ENCODE peak calls at places on chromosome 17, in nine cellular contexts. F, K, I, S, X, H, L, R and O are unnamed samples.

GRCh38 chr17:53844476-53845107 is 21.9 kb downstream of the KIF2B start:
- DNase-seq in F (no peak), K (no peak), I (no peak), S (no peak), X (no peak), H (no peak), L (no peak), R (no peak), O (no peak)

GRCh38 chr17:17227608-17228520 is 9.1 kb downstream of the FLCN start:
- DNase-seq in F (no peak), K (peak), I (no peak), S (no peak), X (no peak), H (no peak), L (no peak), R (no peak), O (no peak)

GRCh38 chr17:48513653-48514482 is 16.9 kb downstream of the HOXB1 start:
- DNase-seq in F (no peak), K (no peak), I (no peak), S (no peak), X (no peak), H (no peak), L (no peak), R (no peak), O (no peak)

GRCh38 chr17:74531231-74531761 is at the start of gene CD300LB:
- DNase-seq in F (no peak), K (no peak), I (no peak), S (no peak), X (no peak), H (no peak), L (no peak), R (peak), O (no peak)

GRCh38 chr17:65182233-65182632 is 45.1 kb downstream of the RGS9 start:
- DNase-seq in F (no peak), K (no peak), I (no peak), S (no peak), X (no peak), H (no peak), L (no peak), R (no peak), O (no peak)

GRCh38 chr17:73991260-73991659 is 212.2 kb upstream of the RPL38 start:
- DNase-seq in F (no peak), K (no peak), I (no peak), S (no peak), X (no peak), H (no peak), L (no peak), R (no peak), O (no peak)

GRCh38 chr17:40331743-40332641 is 23.0 kb downstream of the RARA start:
- DNase-seq in F (no peak), K (peak), I (no peak), S (no peak), X (peak), H (peak), L (no peak), R (peak), O (no peak)

GRCh38 chr17:21215935-21216334 is 2.0 kb upstream of the TMEM11 start:
- DNase-seq in F (no peak), K (no peak), I (no peak), S (no peak), X (peak), H (no peak), L (no peak), R (no peak), O (no peak)

GRCh38 chr17:79413591-79413990 is 197.3 kb downstream of the RBFOX3 start:
- DNase-seq in F (no peak), K (peak), I (no peak), S (no peak), X (no peak), H (no peak), L (no peak), R (no peak), O (no peak)

GRCh38 chr17:40560592-40561293 is 4.5 kb downstream of the CCR7 start:
- DNase-seq in F (no peak), K (no peak), I (no peak), S (peak), X (peak), H (peak), L (no peak), R (no peak), O (no peak)

GRCh38 chr17:51060396-51060795 is 60.3 kb downstream of the SPAG9 start:
- DNase-seq in F (no peak), K (peak), I (no peak), S (no peak), X (no peak), H (no peak), L (no peak), R (no peak), O (no peak)

GRCh38 chr17:51054748-51055147 is 65.9 kb downstream of the SPAG9 start:
- DNase-seq in F (no peak), K (no peak), I (no peak), S (no peak), X (no peak), H (no peak), L (no peak), R (no peak), O (no peak)

GRCh38 chr17:51059781-51060180 is 60.9 kb downstream of the SPAG9 start:
- DNase-seq in F (no peak), K (no peak), I (no peak), S (no peak), X (peak), H (peak), L (no peak), R (no peak), O (no peak)

GRCh38 chr17:51057534-51057933 is 63.1 kb downstream of the SPAG9 start:
- DNase-seq in F (no peak), K (no peak), I (no peak), S (no peak), X (no peak), H (no peak), L (no peak), R (no peak), O (no peak)

DNA sequence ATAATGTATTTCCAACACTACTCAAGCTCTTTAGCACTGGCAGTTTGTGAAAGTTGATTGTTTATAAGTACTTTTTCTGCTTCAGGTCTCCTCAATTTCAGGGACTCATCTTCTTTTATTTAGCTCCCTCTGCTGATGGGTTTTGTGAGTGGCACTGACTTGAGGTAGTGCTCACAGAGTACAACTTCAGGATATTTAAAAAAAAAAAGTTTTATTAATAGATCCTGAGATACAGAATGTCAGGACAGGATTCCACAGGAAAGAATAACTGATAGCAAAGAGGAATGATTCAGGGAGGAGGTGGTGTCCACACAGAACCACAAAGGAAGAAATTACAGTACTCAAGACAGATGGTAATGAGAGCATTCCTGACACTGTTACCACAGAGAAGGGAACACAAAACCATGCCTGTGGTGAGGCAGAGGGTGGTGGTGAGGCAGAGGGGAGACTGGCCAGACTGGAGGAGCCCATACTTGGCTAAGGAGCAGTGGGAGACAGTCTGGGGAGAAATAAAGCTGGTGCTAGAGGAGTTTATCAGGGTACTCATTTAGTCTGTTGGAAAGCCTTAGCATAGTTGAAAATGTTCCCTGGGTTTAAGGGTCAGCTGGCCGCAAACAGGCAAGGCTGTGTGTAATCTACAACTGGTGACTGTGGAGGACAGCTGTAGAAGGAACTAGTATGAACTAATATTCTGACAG is 63.7 kb downstream of the SPAG9 start:
- DNase-seq in F (peak), K (peak), I (peak), S (peak), X (peak), H (peak), L (peak), R (peak), O (peak)
- H3K4me3 ChIP-seq in F (no peak), K (no peak), I (no peak), S (no peak), X (no peak), H (no peak), L (no peak), R (no peak), O (no peak)

GRCh38 chr17:8110456-8110804 is 7.9 kb downstream of the ALOXE3 start:
- DNase-seq in F (no peak), K (no peak), I (no peak), S (no peak), X (no peak), H (no peak), L (no peak), R (no peak), O (no peak)
- H3K4me3 ChIP-seq in F (peak), K (no peak), I (no peak), S (no peak), X (no peak), H (no peak), L (no peak), R (no peak), O (peak)

GRCh38 chr17:2595736-2596135 is 2.3 kb downstream of the PAFAH1B1 start:
- DNase-seq in F (no peak), K (no peak), I (no peak), S (no peak), X (peak), H (peak), L (no peak), R (no peak), O (no peak)
- H3K4me3 ChIP-seq in F (peak), K (no peak), I (peak), S (peak), X (peak), H (peak), L (peak), R (peak), O (peak)

DNA sequence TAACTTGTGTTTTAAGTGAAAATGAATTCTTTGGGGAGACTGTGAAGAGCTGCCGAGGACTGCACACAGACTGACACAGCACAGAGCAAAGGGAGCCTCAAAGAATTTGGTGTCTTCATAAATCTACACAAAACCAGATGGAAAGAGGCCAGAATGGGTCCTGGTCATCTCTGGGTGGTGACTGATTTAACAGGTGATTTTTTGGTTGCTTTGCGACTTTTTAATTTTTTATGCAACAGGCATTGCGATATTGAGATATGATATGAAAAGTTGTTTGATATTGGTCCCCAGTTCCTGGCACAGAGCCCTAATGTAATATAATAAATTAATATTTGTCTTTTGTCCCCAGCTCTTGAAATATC is 12.6 kb upstream of the EIF1 start:
- DNase-seq in F (no peak), K (no peak), I (no peak), S (no peak), X (no peak), H (no peak), L (no peak), R (no peak), O (no peak)
- H3K4me3 ChIP-seq in F (no peak), K (no peak), I (no peak), S (no peak), X (no peak), H (no peak), L (peak), R (no peak), O (no peak)

GRCh38 chr17:76537288-76537577 is 276 bp downstream of the CYGB start:
- DNase-seq in F (no peak), K (peak), I (no peak), S (no peak), X (peak), H (peak), L (no peak), R (no peak), O (no peak)
- H3K4me3 ChIP-seq in F (peak), K (no peak), I (peak), S (peak), X (peak), H (peak), L (peak), R (no peak), O (peak)

DNA sequence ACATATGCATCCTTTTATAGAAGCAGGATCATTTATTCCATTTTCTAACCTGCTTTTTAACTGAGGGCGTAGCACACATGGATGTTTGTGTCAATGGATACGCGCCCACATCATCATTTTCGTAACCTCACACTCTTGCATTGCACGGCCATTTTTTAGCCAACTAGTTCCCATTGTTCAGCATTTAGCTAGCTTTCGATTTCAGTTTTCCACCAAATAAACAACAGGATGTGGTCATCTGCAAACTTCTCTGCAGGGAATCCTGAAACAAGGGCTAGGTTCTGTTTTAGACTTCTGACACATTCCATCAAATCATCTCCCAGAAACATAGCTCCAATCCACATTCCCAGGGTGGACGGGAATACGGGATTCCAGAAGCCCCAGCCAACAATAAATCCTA is 6.4 kb downstream of the CYB561 start:
- DNase-seq in F (no peak), K (no peak), I (no peak), S (no peak), X (peak), H (peak), L (no peak), R (no peak), O (peak)
- H3K4me3 ChIP-seq in F (no peak), K (no peak), I (no peak), S (no peak), X (no peak), H (no peak), L (no peak), R (no peak), O (no peak)

DNA sequence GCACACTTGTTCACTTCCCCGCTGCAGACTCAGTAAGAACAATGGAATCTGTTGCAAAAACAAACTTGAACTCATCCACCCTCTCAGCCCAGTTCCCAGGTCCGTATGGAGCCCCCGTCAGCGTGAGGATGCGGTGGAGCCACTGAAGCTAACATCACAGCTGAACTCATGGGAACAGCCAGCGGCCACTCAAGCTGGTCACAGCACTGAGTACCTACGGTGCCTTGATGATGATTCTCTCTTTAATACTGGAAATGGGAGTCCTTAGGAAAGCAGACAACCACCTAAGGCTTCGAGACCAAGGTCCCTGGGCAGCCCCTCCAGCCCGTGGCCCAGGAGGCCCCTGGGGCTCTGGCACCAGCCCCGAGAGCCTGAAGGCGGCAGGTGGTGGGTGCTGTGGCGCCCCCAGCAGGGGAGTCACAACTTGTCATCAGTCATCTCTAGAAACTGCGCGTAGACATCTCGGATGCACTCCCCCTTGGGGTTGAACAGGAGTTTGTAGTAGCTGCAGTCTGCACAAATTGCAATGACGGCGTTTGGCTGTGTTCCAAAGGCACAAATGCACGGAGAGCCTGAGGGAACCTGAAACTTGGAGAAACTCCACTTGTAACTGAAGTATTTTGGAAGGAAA is 31.0 kb upstream of the RHOT1 start:
- DNase-seq in F (peak), K (peak), I (peak), S (no peak), X (peak), H (peak), L (no peak), R (peak), O (peak)
- H3K4me3 ChIP-seq in F (no peak), K (no peak), I (peak), S (no peak), X (no peak), H (no peak), L (no peak), R (no peak), O (no peak)

GRCh38 chr17:81924557-81925532 is 2.7 kb downstream of the MAFG start:
- DNase-seq in F (peak), K (peak), I (no peak), S (no peak), X (no peak), H (no peak), L (no peak), R (peak), O (no peak)
- H3K4me3 ChIP-seq in F (peak), K (no peak), I (no peak), S (no peak), X (no peak), H (no peak), L (peak), R (no peak), O (no peak)

GRCh38 chr17:42101513-42102292 is 3.4 kb upstream of the ZNF385C start:
- DNase-seq in F (peak), K (peak), I (peak), S (no peak), X (peak), H (peak), L (peak), R (peak), O (no peak)
- H3K4me3 ChIP-seq in F (no peak), K (no peak), I (no peak), S (no peak), X (no peak), H (no peak), L (no peak), R (no peak), O (no peak)